ENCODE peak calls at places on chromosomes 1 and 21, in nine cellular contexts. J is tibial nerve, H is K562, X is esophagus muscularis mucosa, E is upper lobe of left lung, G is H1, K is stomach, L is GM12878, U is A549. V is an unnamed sample.
A peak's percentile ranks its signal among the peaks of the same experiment; 100 is the strongest.

GRCh38 chr1:184648856-184649201 is 105.8 kb downstream of the EDEM3 start:
- DNase-seq in L (no peak), X (peak; percentile 24), K (no peak), E (no peak), G (no peak), J (no peak), U (no peak), H (no peak), V (no peak)

GRCh38 chr1:184867866-184868585 is 106.3 kb downstream of the NIBAN1 start:
- DNase-seq in G (no peak), U (no peak), E (no peak), H (no peak), L (no peak), X (no peak), K (no peak), J (no peak), V (no peak)

GRCh38 chr1:95431216-95431615 is 197.2 kb downstream of the RWDD3 start:
- DNase-seq in J (no peak), E (no peak), K (no peak), L (no peak), U (no peak), X (no peak), H (no peak), G (no peak), V (no peak)

GRCh38 chr1:26694185-26694572 is 1.6 kb upstream of the ARID1A start:
- DNase-seq in K (no peak), G (no peak), U (no peak), E (no peak), L (no peak), X (no peak), J (no peak), H (peak; percentile 29), V (no peak)

GRCh38 chr1:86018311-86018923 is 138.2 kb downstream of the COL24A1 start:
- DNase-seq in L (no peak), H (peak; percentile 7), E (no peak), U (peak; percentile 20), J (peak; percentile 25), G (peak; percentile 2), K (no peak), X (no peak), V (no peak)

GRCh38 chr1:229392936-229393335 is 41.0 kb downstream of the ACTA1 start:
- DNase-seq in G (no peak), K (no peak), X (no peak), E (no peak), J (no peak), U (no peak), L (no peak), H (no peak), V (no peak)

GRCh38 chr1:51329443-51330325 is 678 bp downstream of the TTC39A start:
- DNase-seq in X (no peak), L (no peak), K (peak; percentile 94), E (peak; percentile 59), G (no peak), J (no peak), U (no peak), H (no peak), V (peak; percentile 82)

GRCh38 chr1:157993179-157994080 is at the start of gene KIRREL1:
- DNase-seq in K (peak; percentile 30), L (no peak), G (no peak), U (peak; percentile 68), H (no peak), E (peak; percentile 92), J (peak; percentile 59), X (no peak), V (peak; percentile 50)

GRCh38 chr1:47725732-47726495 is 271.3 kb downstream of the TRABD2B start:
- DNase-seq in H (peak; percentile 86), J (peak; percentile 90), E (peak; percentile 60), U (peak; percentile 74), X (no peak), K (peak; percentile 80), G (no peak), L (peak; percentile 7), V (peak; percentile 90)

GRCh38 chr1:207876129-207876528 is 34.8 kb downstream of the CD34 start:
- DNase-seq in H (peak; percentile 52), K (no peak), L (no peak), E (no peak), G (no peak), X (no peak), U (no peak), J (no peak), V (no peak)

GRCh38 chr1:211701733-211702132 is 26.3 kb upstream of the NEK2 start:
- DNase-seq in U (no peak), X (no peak), J (no peak), H (no peak), G (no peak), L (no peak), E (no peak), K (no peak), V (no peak)

GRCh38 chr1:31348449-31348848 is 24.4 kb downstream of the FABP3 start:
- DNase-seq in J (no peak), X (no peak), U (no peak), G (no peak), E (no peak), H (no peak), K (no peak), L (no peak), V (no peak)

GRCh38 chr1:237983507-237983906 is 92.8 kb upstream of the ZP4 start:
- DNase-seq in E (no peak), J (no peak), H (no peak), G (no peak), L (no peak), K (no peak), U (no peak), X (no peak), V (no peak)

GRCh38 chr1:222334026-222334680 is 213.8 kb downstream of the HHIPL2 start:
- DNase-seq in K (no peak), G (no peak), E (no peak), X (no peak), U (no peak), J (no peak), H (no peak), L (no peak), V (no peak)

GRCh38 chr1:111603979-111604378 is 15.6 kb upstream of the RAP1A start:
- DNase-seq in K (peak; percentile 38), U (no peak), E (no peak), J (no peak), X (peak; percentile 90), G (no peak), H (no peak), L (no peak), V (peak; percentile 55)

GRCh38 chr21:46431884-46432488 is 26.7 kb upstream of the DIP2A start:
- DNase-seq in L (no peak), K (no peak), J (no peak), G (no peak), U (no peak), H (no peak), X (no peak), E (no peak), V (no peak)

GRCh38 chr1:93798301-93798700 is 80.7 kb downstream of the DNTTIP2 start:
- DNase-seq in X (no peak), U (peak; percentile 15), E (no peak), K (no peak), G (no peak), L (no peak), J (no peak), H (no peak), V (no peak)

GRCh38 chr1:203093754-203094410 is 8.1 kb upstream of the MYOG start:
- DNase-seq in G (no peak), J (no peak), H (no peak), E (no peak), U (no peak), X (no peak), L (no peak), K (no peak), V (no peak)

GRCh38 chr1:56563568-56563967 is 15.8 kb downstream of the PLPP3 start:
- DNase-seq in E (no peak), K (no peak), J (no peak), G (no peak), H (no peak), X (no peak), U (no peak), L (no peak), V (no peak)
- TF ChIP-seq EP300 in E (no peak), K (no peak), J (no peak), G (no peak), H (no peak), X (no peak), U (no peak), L (no peak), V (no peak)

GRCh38 chr1:62111084-62111483 is 83.6 kb upstream of the L1TD1 start:
- DNase-seq in U (no peak), G (no peak), H (no peak), X (no peak), K (no peak), L (no peak), E (no peak), J (no peak), V (no peak)
- TF ChIP-seq CTCF in U (peak; percentile 9), G (no peak), H (no peak), X (no peak), K (no peak), L (no peak), E (no peak), J (no peak), V (no peak)

DNA sequence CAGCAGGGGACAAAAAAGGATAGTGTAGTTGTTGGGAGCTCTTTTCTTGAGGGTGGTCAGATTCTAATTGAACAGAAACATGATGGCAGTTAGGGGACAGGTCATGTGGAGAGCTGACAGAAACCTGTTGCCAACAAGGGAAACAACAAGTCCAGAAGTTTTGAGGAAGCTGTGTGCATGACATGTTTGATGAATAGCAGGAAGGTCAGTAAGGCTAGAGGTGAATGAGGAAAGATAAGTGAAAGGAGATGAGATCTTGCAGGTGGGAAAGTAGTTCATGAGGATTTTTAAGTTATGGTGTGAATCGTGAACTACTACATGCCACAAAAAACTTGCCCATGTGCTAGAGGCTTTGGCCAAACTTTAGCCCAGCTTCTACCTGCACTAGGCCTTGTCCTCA is 1817.4 kb downstream of the MRPL39 start:
- DNase-seq in J (no peak), H (no peak), K (no peak), G (no peak), E (no peak), X (no peak), U (no peak), L (no peak), V (no peak)
- TF ChIP-seq EP300 in J (no peak), H (no peak), K (no peak), G (no peak), E (no peak), X (no peak), U (no peak), L (no peak), V (no peak)

GRCh38 chr1:97567000-97567749 is 353.7 kb downstream of the DPYD start:
- DNase-seq in U (no peak), J (no peak), E (no peak), K (no peak), H (no peak), G (no peak), X (no peak), L (no peak), V (no peak)

GRCh38 chr1:97565886-97566285 is 354.9 kb downstream of the DPYD start:
- DNase-seq in L (no peak), J (no peak), X (no peak), K (no peak), H (no peak), U (no peak), G (no peak), E (no peak), V (no peak)

GRCh38 chr1:97562096-97562495 is 358.7 kb downstream of the DPYD start:
- DNase-seq in X (no peak), E (no peak), G (no peak), U (no peak), H (no peak), J (no peak), L (no peak), K (no peak), V (no peak)

GRCh38 chr1:97560714-97561113 is 360.1 kb downstream of the DPYD start:
- DNase-seq in E (no peak), J (no peak), X (no peak), G (no peak), K (no peak), U (no peak), L (no peak), H (no peak), V (no peak)

GRCh38 chr1:97563926-97564325 is 356.9 kb downstream of the DPYD start:
- DNase-seq in E (no peak), X (no peak), G (no peak), J (no peak), L (no peak), K (no peak), U (no peak), H (no peak), V (no peak)
- TF ChIP-seq CTCF in E (no peak), X (no peak), G (no peak), J (no peak), L (no peak), K (no peak), U (no peak), H (no peak), V (no peak)

V was measured in transverse colon.